ENCODE peak calls at places on chromosomes 6 and 20, in five cellular contexts. W is lung microvascular endothelial cell; I is EL; T is stimulated activated CD4-positive, alpha-beta T cell treated with anti-CD3 and anti-CD28 coated beads, Interleukin-12 subunit alpha, Interleukin-12 subunit beta, amount 100 ng/mL, for 24 hours; N is heart right ventricle. D is an unnamed sample.

GRCh38 chr6:4021862-4022715 is 56.8 kb downstream of the FAM217A start:
- DNase-seq in N (no peak), W (peak), I (peak), T (no peak), D (no peak)

GRCh38 chr20:15544727-15545126 is 1028.5 kb downstream of the KIF16B start:
- DNase-seq in I (no peak), W (no peak), N (no peak), T (no peak), D (no peak)

GRCh38 chr6:72553531-72554202 is 68.2 kb upstream of the KCNQ5 start:
- DNase-seq in I (peak), W (peak), N (no peak), T (no peak), D (peak)

GRCh38 chr6:53309059-53309896 is 39.5 kb downstream of the ELOVL5 start:
- DNase-seq in W (no peak), I (peak), N (no peak), T (no peak), D (peak)

GRCh38 chr20:24084281-24084680 is 95.7 kb upstream of the GGTLC1 start:
- DNase-seq in W (no peak), T (no peak), I (no peak), N (no peak), D (no peak)

GRCh38 chr6:13674533-13675190 is 37.0 kb downstream of the RANBP9 start:
- DNase-seq in I (no peak), W (no peak), T (no peak), N (no peak), D (no peak)

GRCh38 chr6:134802426-134803058 is 147.4 kb downstream of the ALDH8A1 start:
- DNase-seq in N (no peak), I (peak), T (no peak), W (no peak), D (peak)

GRCh38 chr20:35991142-35991771 is 22.9 kb downstream of the CNBD2 start:
- DNase-seq in T (no peak), W (peak), N (no peak), I (peak), D (peak)

GRCh38 chr6:142945071-142945445 is at the start of gene HIVEP2:
- DNase-seq in W (peak), T (peak), I (peak), N (peak), D (peak)

GRCh38 chr6:121677551-121677950 is 242.1 kb downstream of the GJA1 start:
- DNase-seq in W (no peak), N (no peak), I (no peak), T (no peak), D (no peak)

GRCh38 chr20:36591854-36592641 is 13.5 kb upstream of the RAB5IF start:
- DNase-seq in T (no peak), W (no peak), I (peak), N (no peak), D (peak)

GRCh38 chr20:47952165-47952564 is 166.9 kb upstream of the SULF2 start:
- DNase-seq in W (no peak), T (no peak), I (no peak), N (no peak), D (no peak)

GRCh38 chr6:14885471-14885987 is 360.3 kb upstream of the JARID2 start:
- DNase-seq in T (no peak), N (no peak), I (no peak), W (no peak), D (no peak)

GRCh38 chr6:43076928-43077809 is 1.1 kb downstream of the PTK7 start:
- DNase-seq in T (no peak), I (peak), W (no peak), N (no peak), D (peak)

GRCh38 chr6:158222066-158222465 is 53.9 kb downstream of the GTF2H5 start:
- DNase-seq in T (no peak), I (no peak), W (peak), N (no peak), D (no peak)

GRCh38 chr20:11790047-11790446 is 127.6 kb upstream of the BTBD3 start:
- DNase-seq in N (no peak), I (no peak), W (no peak), T (no peak), D (no peak)

GRCh38 chr20:15214051-15214450 is 876.6 kb upstream of the FLRT3 start:
- DNase-seq in T (no peak), N (no peak), W (no peak), I (no peak), D (no peak)

GRCh38 chr6:149964243-149965190 is 774 bp downstream of the ULBP1 start:
- DNase-seq in I (peak), N (no peak), W (peak), T (no peak), D (peak)

GRCh38 chr6:16803294-16804006 is 42.2 kb upstream of the ATXN1 start:
- DNase-seq in W (peak), I (no peak), T (no peak), N (peak), D (no peak)

GRCh38 chr6:166419268-166419667 is 36.5 kb upstream of the MPC1 start:
- DNase-seq in W (no peak), N (no peak), T (no peak), I (peak), D (no peak)

GRCh38 chr6:31922942-31923341 is 4.6 kb upstream of the C2 start:
- DNase-seq in N (no peak), T (no peak), W (no peak), I (no peak), D (no peak)

GRCh38 chr20:32761417-32761830 is 761 bp upstream of the DNMT3B start:
- DNase-seq in I (no peak), N (no peak), T (no peak), W (no peak), D (no peak)

GRCh38 chr6:62283828-62284411 is 2.1 kb downstream of the KHDRBS2 start:
- DNase-seq in W (peak), N (no peak), I (no peak), T (no peak), D (peak)

GRCh38 chr6:143762126-143762525 is 81.0 kb upstream of the LTV1 start:
- DNase-seq in T (no peak), N (no peak), I (no peak), W (no peak), D (no peak)

GRCh38 chr6:5260111-5260620 is 584 bp downstream of the LYRM4 start:
- DNase-seq in I (peak), W (peak), T (peak), N (peak), D (peak)

GRCh38 chr6:81561071-81561564 is 191.4 kb downstream of the TENT5A start:
- DNase-seq in I (no peak), W (no peak), T (no peak), N (no peak), D (no peak)

GRCh38 chr6:87333033-87333432 is 4.0 kb upstream of the GJB7 start:
- DNase-seq in T (no peak), I (no peak), W (no peak), N (no peak), D (no peak)

GRCh38 chr20:50844430-50845100 is 49.7 kb downstream of the BCAS4 start:
- DNase-seq in T (no peak), I (peak), W (peak), N (no peak), D (no peak)

GRCh38 chr20:8933391-8933807 is 135.5 kb upstream of the PLCB4 start:
- DNase-seq in W (no peak), N (no peak), I (no peak), T (no peak), D (peak)

GRCh38 chr6:53440331-53440730 is 91.6 kb upstream of the ELOVL5 start:
- DNase-seq in T (no peak), I (no peak), W (no peak), N (no peak), D (no peak)

GRCh38 chr20:52190437-52191131 is 995 bp downstream of the ZFP64 start:
- DNase-seq in W (peak), N (no peak), T (no peak), I (peak), D (peak)

GRCh38 chr6:107698146-107698545 is 126.0 kb downstream of the SCML4 start:
- DNase-seq in T (no peak), N (no peak), I (peak), W (peak), D (peak)

GRCh38 chr6:113015249-113015648 is 668.1 kb downstream of the RFPL4B start:
- DNase-seq in I (peak), W (no peak), N (no peak), T (no peak), D (peak)

GRCh38 chr20:33474963-33475362 is 14.9 kb upstream of the CBFA2T2 start:
- DNase-seq in T (no peak), W (no peak), I (no peak), N (no peak), D (no peak)

D was measured in GM03348.